ENCODE peak calls at places on chromosomes 5 and 9, in four cellular contexts. E is stimulated activated CD8-positive, alpha-beta memory T cell treated with anti-CD3 and anti-CD28 coated beads, Interleukin-4, amount 100 ng/mL, for 24 hours; A is COR-L47; O is AG04450. G is an unnamed sample.

GRCh38 chr5:153987310-153987709 is 51.4 kb downstream of the FAM114A2 start:
- DNase-seq in O (no peak), A (no peak), E (no peak), G (no peak)

GRCh38 chr9:82553654-82554366 is 509.1 kb downstream of the RASEF start:
- DNase-seq in E (no peak), A (no peak), O (no peak), G (no peak)

GRCh38 chr9:108854094-108854493 is 1.7 kb downstream of the ACTL7B start:
- DNase-seq in E (no peak), A (no peak), O (no peak), G (no peak)

GRCh38 chr5:16794381-16794913 is 141.6 kb downstream of the MYO10 start:
- DNase-seq in A (no peak), E (no peak), O (no peak), G (no peak)

GRCh38 chr9:95087659-95088242 is 229.8 kb downstream of the FANCC start:
- DNase-seq in E (no peak), A (peak; percentile 28), O (no peak), G (no peak)

GRCh38 chr5:96658272-96658671 is 3.9 kb upstream of the CAST start:
- DNase-seq in A (no peak), O (no peak), E (no peak), G (no peak)

GRCh38 chr9:11199335-11199734 is 586.5 kb upstream of the PTPRD start:
- DNase-seq in O (no peak), E (no peak), A (peak; percentile 3), G (no peak)

GRCh38 chr9:130872511-130872910 is 24.1 kb downstream of the QRFP start:
- DNase-seq in E (no peak), O (no peak), A (no peak), G (no peak)

GRCh38 chr9:13665418-13666066 is 386.1 kb upstream of the MPDZ start:
- DNase-seq in A (no peak), O (no peak), E (no peak), G (no peak)

GRCh38 chr9:132776891-132777290 is 101.2 kb downstream of the AK8 start:
- DNase-seq in A (no peak), E (no peak), O (no peak), G (peak; percentile 36)

GRCh38 chr5:96001262-96001661 is 39.6 kb upstream of the ELL2 start:
- DNase-seq in O (no peak), A (no peak), E (no peak), G (no peak)

G was measured in type B pancreatic cell.